ENCODE peak calls at places on chromosomes 16 and 17, in five cellular contexts. V is A549; Q is endothelial cell; K is CD4-positive, alpha-beta T cell; Z is Peyer's patch. B is an unnamed sample.

GRCh38 chr17:21213491-21214014 is 408 bp downstream of the TMEM11 start:
- DNase-seq in K (no peak), Q (peak), Z (no peak), V (peak), B (no peak)

GRCh38 chr17:38717139-38717745 is 12.2 kb downstream of the MLLT6 start:
- DNase-seq in Z (no peak), V (no peak), K (no peak), Q (no peak), B (no peak)

GRCh38 chr17:27671591-27671910 is 40.6 kb downstream of the LGALS9 start:
- DNase-seq in Q (no peak), Z (peak), K (no peak), V (no peak), B (no peak)

GRCh38 chr17:6496116-6496481 is 51.8 kb downstream of the PIMREG start:
- DNase-seq in Q (peak), Z (peak), K (no peak), V (no peak), B (peak)

GRCh38 chr16:64238576-64238975 is 883.3 kb downstream of the CDH11 start:
- DNase-seq in V (no peak), Q (no peak), K (no peak), Z (no peak), B (no peak)

GRCh38 chr16:11302977-11303376 is 21.8 kb upstream of the PRM1 start:
- DNase-seq in K (no peak), Q (no peak), V (no peak), Z (no peak), B (no peak)

GRCh38 chr17:28466001-28466400 is 7.4 kb upstream of the SLC13A2 start:
- DNase-seq in Z (no peak), Q (no peak), K (no peak), V (no peak), B (no peak)

GRCh38 chr17:77375917-77376651 is 235.3 kb downstream of the SEC14L1 start:
- DNase-seq in Z (no peak), V (no peak), Q (no peak), K (peak), B (no peak)

GRCh38 chr16:15031596-15031995 is 24.3 kb downstream of the NTAN1 start:
- DNase-seq in Z (no peak), Q (no peak), K (no peak), V (no peak), B (no peak)

GRCh38 chr17:42536048-42536371 is at the start of gene NAGLU:
- DNase-seq in K (peak), V (peak), Q (peak), Z (peak), B (peak)

GRCh38 chr16:81798311-81799137 is 19.4 kb downstream of the PLCG2 start:
- DNase-seq in Z (no peak), K (no peak), V (no peak), Q (no peak), B (no peak)

GRCh38 chr17:56125830-56126819 is 27.1 kb upstream of the ANKFN1 start:
- DNase-seq in Z (no peak), K (no peak), V (no peak), Q (peak), B (no peak)

GRCh38 chr17:80970762-80971703 is 20.6 kb upstream of the CHMP6 start:
- DNase-seq in Q (no peak), K (no peak), Z (no peak), V (no peak), B (no peak)
- TF ChIP-seq CTCF in Q (no peak), K (no peak), Z (no peak), V (no peak), B (peak)

GRCh38 chr16:75494184-75494583 is 1.1 kb downstream of the CHST6 start:
- DNase-seq in Q (no peak), V (no peak), Z (no peak), K (no peak), B (no peak)

GRCh38 chr16:75494696-75495601 is at the start of gene CHST6:
- DNase-seq in V (no peak), Z (peak), Q (peak), K (peak), B (no peak)

GRCh38 chr16:75488322-75488721 is 6.9 kb downstream of the CHST6 start:
- DNase-seq in K (no peak), V (no peak), Q (no peak), Z (no peak), B (no peak)

GRCh38 chr16:75496546-75496945 is 1.3 kb upstream of the CHST6 start:
- DNase-seq in Z (no peak), K (no peak), V (no peak), Q (no peak), B (no peak)

DNA sequence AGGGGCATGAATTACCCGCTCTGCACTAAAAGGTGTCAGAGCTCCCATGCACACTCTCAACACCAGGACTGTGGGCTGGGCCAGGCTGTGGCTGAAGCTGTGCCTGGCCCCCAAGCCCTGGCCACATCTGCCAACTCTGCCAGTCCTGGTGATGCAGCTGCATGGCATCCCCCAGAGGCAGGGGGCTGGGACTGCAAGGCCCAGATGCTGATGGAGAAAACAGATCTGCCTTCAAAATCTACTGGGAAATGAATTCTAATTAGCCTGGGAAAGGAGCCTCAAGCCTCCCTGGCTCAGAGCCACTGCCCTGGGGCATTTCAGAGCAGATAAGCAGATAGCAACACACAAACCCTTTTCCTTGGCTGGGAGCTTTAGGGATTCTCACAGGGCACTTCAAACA is 3.4 kb downstream of the CHST6 start:
- DNase-seq in K (no peak), Q (no peak), V (peak), Z (no peak), B (no peak)
- TF ChIP-seq CTCF in K (no peak), Q (no peak), V (no peak), Z (no peak), B (peak)

DNA sequence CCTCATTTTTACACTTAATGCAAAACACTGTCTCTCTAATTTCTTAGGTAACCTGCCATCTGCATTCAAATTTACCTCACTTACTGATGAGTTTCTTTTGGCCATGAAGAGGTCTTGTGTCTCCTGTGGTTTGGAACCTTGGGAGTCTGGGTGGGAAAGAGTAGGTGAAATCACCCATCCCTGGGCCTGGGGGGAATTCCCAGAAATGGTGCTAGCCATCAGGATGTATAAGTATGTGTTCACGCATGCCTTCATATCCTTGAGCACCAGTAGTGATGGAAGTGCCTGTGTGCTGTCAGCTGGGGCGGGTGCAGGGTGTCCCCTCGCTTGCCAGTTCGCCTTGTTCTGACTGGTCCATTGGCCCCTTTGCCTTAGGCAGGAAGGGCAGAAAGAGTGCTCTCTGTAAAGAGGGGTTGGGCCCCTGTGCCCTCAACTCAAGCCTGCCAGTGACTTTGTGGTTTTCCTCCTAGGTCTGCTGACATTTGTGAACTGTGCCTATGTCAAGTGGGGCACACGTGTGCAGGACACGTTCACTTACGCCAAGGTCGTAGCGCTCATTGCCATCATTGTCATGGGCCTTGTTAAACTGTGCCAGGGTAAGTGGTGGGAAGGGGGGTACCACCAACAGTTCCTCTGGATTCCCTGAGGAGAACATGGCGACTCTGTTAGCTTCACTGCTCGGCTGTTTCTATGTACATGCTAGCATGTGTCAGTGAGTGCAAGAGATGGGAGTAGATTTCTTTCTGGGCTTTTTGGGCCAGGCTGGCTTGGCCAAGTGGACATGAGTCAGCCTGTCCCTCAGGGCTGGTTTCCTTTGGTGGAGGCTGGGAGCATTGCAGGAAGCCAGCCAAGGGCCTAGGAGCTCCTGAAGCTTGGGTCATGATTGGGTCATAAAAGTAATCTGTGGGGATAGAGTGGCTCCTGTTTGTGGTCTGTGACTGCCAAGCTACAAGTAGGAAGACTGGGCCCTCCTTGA is 23.2 kb downstream of the SLC7A6OS start:
- DNase-seq in Z (no peak), K (peak), V (no peak), Q (no peak), B (no peak)
- TF ChIP-seq CTCF in Z (no peak), K (no peak), V (no peak), Q (no peak), B (no peak)

GRCh38 chr17:66450008-66450856 is 147.8 kb downstream of the PRKCA start:
- DNase-seq in V (no peak), K (no peak), Q (no peak), Z (no peak), B (no peak)

GRCh38 chr17:66448008-66448644 is 145.7 kb downstream of the PRKCA start:
- DNase-seq in V (no peak), Q (no peak), Z (no peak), K (no peak), B (no peak)

GRCh38 chr17:66449418-66449977 is 147.1 kb downstream of the PRKCA start:
- DNase-seq in K (no peak), V (no peak), Z (no peak), Q (no peak), B (no peak)

GRCh38 chr17:66450857-66451158 is 148.4 kb downstream of the PRKCA start:
- DNase-seq in Z (no peak), K (no peak), Q (no peak), V (no peak), B (no peak)

DNA sequence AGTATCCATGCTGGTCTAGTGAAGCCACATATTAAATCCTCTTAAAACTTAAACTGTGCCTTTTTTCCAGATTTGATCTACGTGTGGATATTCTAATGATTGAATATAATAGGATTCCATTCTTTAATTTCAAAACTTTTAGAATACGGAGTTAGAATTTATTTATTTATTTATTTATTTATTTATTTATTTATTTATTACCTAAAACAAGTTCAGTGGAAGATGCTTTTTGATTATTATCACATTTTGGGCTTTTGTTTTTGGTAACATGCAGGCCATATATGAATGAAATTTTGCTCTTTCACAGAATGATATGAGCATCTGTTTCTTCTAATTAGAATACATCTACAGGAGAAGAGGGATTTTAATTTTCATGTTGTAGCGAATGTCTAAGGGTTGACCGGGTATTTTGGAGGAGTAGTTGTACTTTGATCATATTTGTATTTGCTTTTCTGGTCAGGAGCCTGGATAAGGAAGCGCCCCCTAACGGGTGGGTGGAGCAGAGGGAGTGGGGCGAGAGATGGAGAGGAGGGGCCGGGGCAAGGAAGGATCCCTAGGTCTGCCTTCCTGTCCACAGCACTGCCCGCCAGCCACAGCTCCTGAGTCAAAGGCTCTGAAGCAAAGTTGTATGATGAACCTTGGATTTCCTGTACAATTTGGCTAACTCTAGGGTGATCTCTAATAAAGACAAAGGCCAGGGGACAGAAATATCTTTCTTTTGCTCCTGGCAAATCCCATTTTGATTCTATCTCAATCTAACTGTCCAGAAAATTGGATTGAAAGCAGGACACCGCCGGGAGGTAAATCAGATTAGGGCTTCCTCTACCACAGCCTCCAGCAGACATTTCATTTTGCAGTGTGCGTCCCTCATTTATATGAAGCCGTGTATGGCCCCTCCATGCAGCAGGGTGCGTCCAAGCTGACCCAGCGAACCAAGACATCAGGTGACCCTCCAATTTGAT is 149.1 kb downstream of the PRKCA start:
- DNase-seq in Z (peak), K (no peak), V (peak), Q (peak), B (no peak)
- TF ChIP-seq CTCF in Z (peak), K (no peak), V (peak), Q (peak), B (peak)

GRCh38 chr16:68382296-68382718 is 66.0 kb downstream of the SMPD3 start:
- DNase-seq in V (peak), Z (peak), Q (peak), K (no peak), B (no peak)
- TF ChIP-seq CTCF in V (no peak), Z (peak), Q (peak), K (no peak), B (peak)

GRCh38 chr16:51710930-51711563 is 560.0 kb upstream of the SALL1 start:
- DNase-seq in Z (no peak), Q (no peak), K (no peak), V (no peak), B (no peak)

GRCh38 chr16:51713502-51713901 is 562.4 kb upstream of the SALL1 start:
- DNase-seq in K (no peak), V (no peak), Z (no peak), Q (no peak), B (no peak)

GRCh38 chr16:51719376-51719775 is 568.3 kb upstream of the SALL1 start:
- DNase-seq in Q (no peak), K (no peak), V (no peak), Z (no peak), B (no peak)

GRCh38 chr16:51716195-51716594 is 565.1 kb upstream of the SALL1 start:
- DNase-seq in V (no peak), Q (no peak), Z (no peak), K (no peak), B (no peak)
- TF ChIP-seq CTCF in V (no peak), Q (no peak), Z (no peak), K (no peak), B (no peak)

DNA sequence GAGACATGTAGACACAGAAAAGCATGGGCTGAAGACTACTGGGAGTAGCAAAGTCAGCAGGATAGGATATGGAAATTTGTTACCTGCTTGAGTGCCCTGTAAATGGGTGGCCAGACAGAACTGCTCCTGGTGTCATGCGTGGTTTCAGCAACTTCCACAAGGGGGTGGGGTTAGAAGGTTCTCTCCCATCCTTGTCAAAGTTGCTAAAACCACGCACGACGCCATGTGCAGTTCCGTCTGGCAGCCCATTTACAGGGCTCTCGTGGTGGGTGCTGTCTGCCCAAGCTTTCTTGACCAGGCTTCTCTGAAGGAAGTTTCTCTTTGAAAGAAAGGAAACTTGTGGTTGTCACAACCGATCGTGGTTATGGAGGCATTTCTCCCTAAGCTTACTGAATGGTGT is 6.9 kb upstream of the DBNDD1 start:
- DNase-seq in Q (no peak), V (no peak), K (no peak), Z (no peak), B (no peak)
- TF ChIP-seq CTCF in Q (no peak), V (no peak), K (no peak), Z (no peak), B (no peak)

GRCh38 chr17:80388175-80388574 is 26.8 kb upstream of the ENDOV start:
- DNase-seq in Z (no peak), K (no peak), Q (no peak), V (no peak), B (no peak)
- TF ChIP-seq CTCF in Z (no peak), K (no peak), Q (no peak), V (no peak), B (no peak)

DNA sequence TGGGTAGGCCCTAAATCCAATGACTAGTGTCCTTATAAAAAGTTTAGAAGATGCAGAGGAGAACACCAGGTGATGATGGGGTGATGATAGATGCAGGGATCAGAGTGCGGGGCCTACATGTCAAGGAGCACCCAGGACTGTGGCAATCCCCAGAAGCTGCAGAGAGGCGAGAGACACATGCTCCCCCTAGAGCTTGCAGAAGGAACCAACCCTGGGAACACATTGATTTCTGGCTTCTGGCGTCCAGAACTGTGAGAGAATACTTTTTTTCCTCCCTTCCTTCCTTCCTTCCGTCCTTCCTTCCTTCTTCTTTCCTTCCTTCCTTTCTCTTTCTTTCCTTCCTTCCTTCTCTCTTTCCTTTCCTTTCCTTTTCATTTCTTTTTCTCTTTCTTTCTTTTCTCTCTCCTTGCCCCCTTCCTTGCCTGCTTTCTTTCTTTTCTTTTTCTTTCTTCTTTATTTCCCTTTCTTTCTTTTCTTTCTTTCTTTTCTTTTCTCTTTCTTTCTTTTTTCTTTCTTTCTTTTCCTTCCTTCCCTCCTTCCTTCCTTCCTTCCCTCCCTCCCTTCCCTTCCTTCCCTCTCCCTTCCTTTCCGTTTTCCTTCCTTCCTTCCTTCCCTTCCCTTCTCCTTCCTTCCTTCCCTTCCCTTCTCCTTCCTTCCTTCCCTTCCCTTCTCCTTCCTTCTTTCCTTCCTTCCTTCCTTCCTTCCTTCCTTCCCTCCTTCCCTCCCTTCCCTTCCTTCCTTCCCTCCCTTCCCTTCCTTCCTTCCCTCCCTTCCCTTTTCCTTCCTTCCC is 134.3 kb downstream of the HAPSTR1 start:
- DNase-seq in Q (no peak), Z (no peak), V (no peak), K (no peak), B (no peak)
- TF ChIP-seq CTCF in Q (no peak), Z (no peak), V (peak), K (no peak), B (peak)